ENCODE peak calls at places on chromosome X, in ten cellular contexts. One of them, this sample, is unnamed.

GRCh38 chrX:130825509-130825908 is 77.5 kb downstream of the ENOX2 start:
- DNase-seq in MCF 10A: no peak
- DNase-seq in T-helper 9 cell: no peak
- DNase-seq in stimulated activated effector memory CD8-positive, alpha-beta T cell treated with anti-CD3 and anti-CD28 coated beads, Interleukin-12 subunit alpha, Interleukin-12 subunit beta, amount 100 ng/mL, for 72 hours: no peak
- DNase-seq in NCI-H524: no peak
- DNase-seq in Caki2: no peak
- DNase-seq in fibroblast of lung: no peak
- DNase-seq in posterior vena cava: no peak
- DNase-seq in activated CD4-positive, alpha-beta T cell treated with anti-CD3 and anti-CD28 coated beads, Interleukin-2, amount 50 U/mL, for 1 hour: no peak
- DNase-seq in choroid plexus epithelial cell: no peak
- DNase-seq in this sample: no peak

GRCh38 chrX:352582-353314 is 34.0 kb downstream of the PPP2R3B start:
- DNase-seq in MCF 10A: no peak
- DNase-seq in T-helper 9 cell: no peak
- DNase-seq in stimulated activated effector memory CD8-positive, alpha-beta T cell treated with anti-CD3 and anti-CD28 coated beads, Interleukin-12 subunit alpha, Interleukin-12 subunit beta, amount 100 ng/mL, for 72 hours: no peak
- DNase-seq in NCI-H524: no peak
- DNase-seq in Caki2: no peak
- DNase-seq in fibroblast of lung: no peak
- DNase-seq in posterior vena cava: peak; percentile 71
- DNase-seq in activated CD4-positive, alpha-beta T cell treated with anti-CD3 and anti-CD28 coated beads, Interleukin-2, amount 50 U/mL, for 1 hour: no peak
- DNase-seq in choroid plexus epithelial cell: no peak
- DNase-seq in this sample: no peak

GRCh38 chrX:98795636-98796035 is 1614.4 kb downstream of the PCDH19 start:
- DNase-seq in MCF 10A: peak; percentile 87
- DNase-seq in T-helper 9 cell: no peak
- DNase-seq in stimulated activated effector memory CD8-positive, alpha-beta T cell treated with anti-CD3 and anti-CD28 coated beads, Interleukin-12 subunit alpha, Interleukin-12 subunit beta, amount 100 ng/mL, for 72 hours: no peak
- DNase-seq in NCI-H524: no peak
- DNase-seq in Caki2: no peak
- DNase-seq in fibroblast of lung: peak; percentile 35
- DNase-seq in posterior vena cava: no peak
- DNase-seq in activated CD4-positive, alpha-beta T cell treated with anti-CD3 and anti-CD28 coated beads, Interleukin-2, amount 50 U/mL, for 1 hour: no peak
- DNase-seq in choroid plexus epithelial cell: peak; percentile 0
- DNase-seq in this sample: no peak

GRCh38 chrX:111102636-111103035 is 6.6 kb downstream of the PAK3 start:
- DNase-seq in MCF 10A: no peak
- DNase-seq in T-helper 9 cell: no peak
- DNase-seq in stimulated activated effector memory CD8-positive, alpha-beta T cell treated with anti-CD3 and anti-CD28 coated beads, Interleukin-12 subunit alpha, Interleukin-12 subunit beta, amount 100 ng/mL, for 72 hours: no peak
- DNase-seq in NCI-H524: no peak
- DNase-seq in Caki2: no peak
- DNase-seq in fibroblast of lung: no peak
- DNase-seq in posterior vena cava: no peak
- DNase-seq in activated CD4-positive, alpha-beta T cell treated with anti-CD3 and anti-CD28 coated beads, Interleukin-2, amount 50 U/mL, for 1 hour: no peak
- DNase-seq in choroid plexus epithelial cell: no peak
- DNase-seq in this sample: no peak

GRCh38 chrX:38878674-38879375 is 77.6 kb downstream of the MID1IP1 start:
- DNase-seq in MCF 10A: no peak
- DNase-seq in T-helper 9 cell: no peak
- DNase-seq in stimulated activated effector memory CD8-positive, alpha-beta T cell treated with anti-CD3 and anti-CD28 coated beads, Interleukin-12 subunit alpha, Interleukin-12 subunit beta, amount 100 ng/mL, for 72 hours: no peak
- DNase-seq in NCI-H524: peak; percentile 5
- DNase-seq in Caki2: no peak
- DNase-seq in fibroblast of lung: no peak
- DNase-seq in posterior vena cava: no peak
- DNase-seq in activated CD4-positive, alpha-beta T cell treated with anti-CD3 and anti-CD28 coated beads, Interleukin-2, amount 50 U/mL, for 1 hour: no peak
- DNase-seq in choroid plexus epithelial cell: no peak
- DNase-seq in this sample: no peak

GRCh38 chrX:47831788-47832187 is 4.9 kb upstream of the ZNF81 start:
- DNase-seq in MCF 10A: peak; percentile 66
- DNase-seq in T-helper 9 cell: peak; percentile 30
- DNase-seq in stimulated activated effector memory CD8-positive, alpha-beta T cell treated with anti-CD3 and anti-CD28 coated beads, Interleukin-12 subunit alpha, Interleukin-12 subunit beta, amount 100 ng/mL, for 72 hours: peak; percentile 57
- DNase-seq in NCI-H524: peak; percentile 52
- DNase-seq in Caki2: peak; percentile 27
- DNase-seq in fibroblast of lung: peak; percentile 12
- DNase-seq in posterior vena cava: no peak
- DNase-seq in activated CD4-positive, alpha-beta T cell treated with anti-CD3 and anti-CD28 coated beads, Interleukin-2, amount 50 U/mL, for 1 hour: peak; percentile 48
- DNase-seq in choroid plexus epithelial cell: peak; percentile 41
- DNase-seq in this sample: peak; percentile 36

GRCh38 chrX:138191998-138192397 is 519.5 kb downstream of the FGF13 start:
- DNase-seq in MCF 10A: peak; percentile 43
- DNase-seq in T-helper 9 cell: no peak
- DNase-seq in stimulated activated effector memory CD8-positive, alpha-beta T cell treated with anti-CD3 and anti-CD28 coated beads, Interleukin-12 subunit alpha, Interleukin-12 subunit beta, amount 100 ng/mL, for 72 hours: no peak
- DNase-seq in NCI-H524: peak; percentile 23
- DNase-seq in Caki2: no peak
- DNase-seq in fibroblast of lung: peak; percentile 22
- DNase-seq in posterior vena cava: no peak
- DNase-seq in activated CD4-positive, alpha-beta T cell treated with anti-CD3 and anti-CD28 coated beads, Interleukin-2, amount 50 U/mL, for 1 hour: no peak
- DNase-seq in choroid plexus epithelial cell: peak; percentile 17
- DNase-seq in this sample: peak; percentile 13

GRCh38 chrX:72340572-72340971 is 34.9 kb upstream of the CITED1 start:
- DNase-seq in MCF 10A: no peak
- DNase-seq in T-helper 9 cell: no peak
- DNase-seq in stimulated activated effector memory CD8-positive, alpha-beta T cell treated with anti-CD3 and anti-CD28 coated beads, Interleukin-12 subunit alpha, Interleukin-12 subunit beta, amount 100 ng/mL, for 72 hours: no peak
- DNase-seq in NCI-H524: no peak
- DNase-seq in Caki2: no peak
- DNase-seq in fibroblast of lung: no peak
- DNase-seq in posterior vena cava: no peak
- DNase-seq in activated CD4-positive, alpha-beta T cell treated with anti-CD3 and anti-CD28 coated beads, Interleukin-2, amount 50 U/mL, for 1 hour: no peak
- DNase-seq in choroid plexus epithelial cell: no peak
- DNase-seq in this sample: no peak

GRCh38 chrX:56788229-56788628 is 59.2 kb downstream of the NBDY start:
- DNase-seq in MCF 10A: no peak
- DNase-seq in T-helper 9 cell: no peak
- DNase-seq in stimulated activated effector memory CD8-positive, alpha-beta T cell treated with anti-CD3 and anti-CD28 coated beads, Interleukin-12 subunit alpha, Interleukin-12 subunit beta, amount 100 ng/mL, for 72 hours: no peak
- DNase-seq in NCI-H524: no peak
- DNase-seq in Caki2: no peak
- DNase-seq in fibroblast of lung: no peak
- DNase-seq in posterior vena cava: no peak
- DNase-seq in activated CD4-positive, alpha-beta T cell treated with anti-CD3 and anti-CD28 coated beads, Interleukin-2, amount 50 U/mL, for 1 hour: no peak
- DNase-seq in choroid plexus epithelial cell: no peak
- DNase-seq in this sample: peak; percentile 80

GRCh38 chrX:153608376-153608775 is 9.4 kb upstream of the CCNQ start:
- DNase-seq in MCF 10A: no peak
- DNase-seq in T-helper 9 cell: no peak
- DNase-seq in stimulated activated effector memory CD8-positive, alpha-beta T cell treated with anti-CD3 and anti-CD28 coated beads, Interleukin-12 subunit alpha, Interleukin-12 subunit beta, amount 100 ng/mL, for 72 hours: no peak
- DNase-seq in NCI-H524: no peak
- DNase-seq in Caki2: no peak
- DNase-seq in fibroblast of lung: no peak
- DNase-seq in posterior vena cava: no peak
- DNase-seq in activated CD4-positive, alpha-beta T cell treated with anti-CD3 and anti-CD28 coated beads, Interleukin-2, amount 50 U/mL, for 1 hour: no peak
- DNase-seq in choroid plexus epithelial cell: no peak
- DNase-seq in this sample: no peak

GRCh38 chrX:35439692-35440091 is 358.4 kb upstream of the MAGEB16 start:
- DNase-seq in MCF 10A: peak; percentile 1
- DNase-seq in T-helper 9 cell: no peak
- DNase-seq in stimulated activated effector memory CD8-positive, alpha-beta T cell treated with anti-CD3 and anti-CD28 coated beads, Interleukin-12 subunit alpha, Interleukin-12 subunit beta, amount 100 ng/mL, for 72 hours: no peak
- DNase-seq in NCI-H524: no peak
- DNase-seq in Caki2: peak; percentile 56
- DNase-seq in fibroblast of lung: no peak
- DNase-seq in posterior vena cava: no peak
- DNase-seq in activated CD4-positive, alpha-beta T cell treated with anti-CD3 and anti-CD28 coated beads, Interleukin-2, amount 50 U/mL, for 1 hour: no peak
- DNase-seq in choroid plexus epithelial cell: no peak
- DNase-seq in this sample: no peak

GRCh38 chrX:68332156-68332823 is 101.0 kb downstream of the OPHN1 start:
- DNase-seq in MCF 10A: no peak
- DNase-seq in T-helper 9 cell: no peak
- DNase-seq in stimulated activated effector memory CD8-positive, alpha-beta T cell treated with anti-CD3 and anti-CD28 coated beads, Interleukin-12 subunit alpha, Interleukin-12 subunit beta, amount 100 ng/mL, for 72 hours: no peak
- DNase-seq in NCI-H524: no peak
- DNase-seq in Caki2: no peak
- DNase-seq in fibroblast of lung: peak; percentile 35
- DNase-seq in posterior vena cava: no peak
- DNase-seq in activated CD4-positive, alpha-beta T cell treated with anti-CD3 and anti-CD28 coated beads, Interleukin-2, amount 50 U/mL, for 1 hour: no peak
- DNase-seq in choroid plexus epithelial cell: no peak
- DNase-seq in this sample: peak; percentile 79

GRCh38 chrX:155068165-155068564 is 2.8 kb downstream of the CMC4 start:
- DNase-seq in MCF 10A: peak; percentile 67
- DNase-seq in T-helper 9 cell: no peak
- DNase-seq in stimulated activated effector memory CD8-positive, alpha-beta T cell treated with anti-CD3 and anti-CD28 coated beads, Interleukin-12 subunit alpha, Interleukin-12 subunit beta, amount 100 ng/mL, for 72 hours: no peak
- DNase-seq in NCI-H524: no peak
- DNase-seq in Caki2: peak; percentile 51
- DNase-seq in fibroblast of lung: peak; percentile 63
- DNase-seq in posterior vena cava: no peak
- DNase-seq in activated CD4-positive, alpha-beta T cell treated with anti-CD3 and anti-CD28 coated beads, Interleukin-2, amount 50 U/mL, for 1 hour: no peak
- DNase-seq in choroid plexus epithelial cell: peak; percentile 63
- DNase-seq in this sample: peak; percentile 38

GRCh38 chrX:13888284-13888683 is 71.4 kb upstream of the GPM6B start:
- DNase-seq in MCF 10A: no peak
- DNase-seq in T-helper 9 cell: no peak
- DNase-seq in stimulated activated effector memory CD8-positive, alpha-beta T cell treated with anti-CD3 and anti-CD28 coated beads, Interleukin-12 subunit alpha, Interleukin-12 subunit beta, amount 100 ng/mL, for 72 hours: no peak
- DNase-seq in NCI-H524: no peak
- DNase-seq in Caki2: no peak
- DNase-seq in fibroblast of lung: no peak
- DNase-seq in posterior vena cava: no peak
- DNase-seq in activated CD4-positive, alpha-beta T cell treated with anti-CD3 and anti-CD28 coated beads, Interleukin-2, amount 50 U/mL, for 1 hour: no peak
- DNase-seq in choroid plexus epithelial cell: no peak
- DNase-seq in this sample: no peak

GRCh38 chrX:153771686-153772607 is 7.9 kb downstream of the PLXNB3 start:
- DNase-seq in MCF 10A: no peak
- DNase-seq in T-helper 9 cell: no peak
- DNase-seq in stimulated activated effector memory CD8-positive, alpha-beta T cell treated with anti-CD3 and anti-CD28 coated beads, Interleukin-12 subunit alpha, Interleukin-12 subunit beta, amount 100 ng/mL, for 72 hours: no peak
- DNase-seq in NCI-H524: no peak
- DNase-seq in Caki2: no peak
- DNase-seq in fibroblast of lung: no peak
- DNase-seq in posterior vena cava: peak; percentile 78
- DNase-seq in activated CD4-positive, alpha-beta T cell treated with anti-CD3 and anti-CD28 coated beads, Interleukin-2, amount 50 U/mL, for 1 hour: no peak
- DNase-seq in choroid plexus epithelial cell: no peak
- DNase-seq in this sample: no peak

GRCh38 chrX:67724359-67725110 is 180.7 kb downstream of the AR start:
- DNase-seq in MCF 10A: no peak
- DNase-seq in T-helper 9 cell: no peak
- DNase-seq in stimulated activated effector memory CD8-positive, alpha-beta T cell treated with anti-CD3 and anti-CD28 coated beads, Interleukin-12 subunit alpha, Interleukin-12 subunit beta, amount 100 ng/mL, for 72 hours: no peak
- DNase-seq in NCI-H524: no peak
- DNase-seq in Caki2: no peak
- DNase-seq in fibroblast of lung: peak; percentile 10
- DNase-seq in posterior vena cava: no peak
- DNase-seq in activated CD4-positive, alpha-beta T cell treated with anti-CD3 and anti-CD28 coated beads, Interleukin-2, amount 50 U/mL, for 1 hour: no peak
- DNase-seq in choroid plexus epithelial cell: peak; percentile 27
- DNase-seq in this sample: peak; percentile 27

GRCh38 chrX:133670394-133670793 is 255.1 kb upstream of the GPC4 start:
- DNase-seq in MCF 10A: peak; percentile 57
- DNase-seq in T-helper 9 cell: no peak
- DNase-seq in stimulated activated effector memory CD8-positive, alpha-beta T cell treated with anti-CD3 and anti-CD28 coated beads, Interleukin-12 subunit alpha, Interleukin-12 subunit beta, amount 100 ng/mL, for 72 hours: no peak
- DNase-seq in NCI-H524: peak; percentile 52
- DNase-seq in Caki2: peak; percentile 19
- DNase-seq in fibroblast of lung: peak; percentile 25
- DNase-seq in posterior vena cava: no peak
- DNase-seq in activated CD4-positive, alpha-beta T cell treated with anti-CD3 and anti-CD28 coated beads, Interleukin-2, amount 50 U/mL, for 1 hour: no peak
- DNase-seq in choroid plexus epithelial cell: peak; percentile 59
- DNase-seq in this sample: peak; percentile 71

GRCh38 chrX:10104958-10105658 is 51.7 kb upstream of the CLCN4 start:
- DNase-seq in MCF 10A: no peak
- DNase-seq in T-helper 9 cell: no peak
- DNase-seq in stimulated activated effector memory CD8-positive, alpha-beta T cell treated with anti-CD3 and anti-CD28 coated beads, Interleukin-12 subunit alpha, Interleukin-12 subunit beta, amount 100 ng/mL, for 72 hours: no peak
- DNase-seq in NCI-H524: no peak
- DNase-seq in Caki2: no peak
- DNase-seq in fibroblast of lung: no peak
- DNase-seq in posterior vena cava: no peak
- DNase-seq in activated CD4-positive, alpha-beta T cell treated with anti-CD3 and anti-CD28 coated beads, Interleukin-2, amount 50 U/mL, for 1 hour: no peak
- DNase-seq in choroid plexus epithelial cell: no peak
- DNase-seq in this sample: peak; percentile 44

GRCh38 chrX:43564953-43565352 is 91.1 kb upstream of the MAOA start:
- DNase-seq in MCF 10A: no peak
- DNase-seq in T-helper 9 cell: no peak
- DNase-seq in stimulated activated effector memory CD8-positive, alpha-beta T cell treated with anti-CD3 and anti-CD28 coated beads, Interleukin-12 subunit alpha, Interleukin-12 subunit beta, amount 100 ng/mL, for 72 hours: no peak
- DNase-seq in NCI-H524: no peak
- DNase-seq in Caki2: peak; percentile 32
- DNase-seq in fibroblast of lung: no peak
- DNase-seq in posterior vena cava: no peak
- DNase-seq in activated CD4-positive, alpha-beta T cell treated with anti-CD3 and anti-CD28 coated beads, Interleukin-2, amount 50 U/mL, for 1 hour: no peak
- DNase-seq in choroid plexus epithelial cell: peak; percentile 28
- DNase-seq in this sample: no peak

GRCh38 chrX:15789979-15790765 is at the start of gene ZRSR2:
- DNase-seq in MCF 10A: peak; percentile 84
- DNase-seq in T-helper 9 cell: peak; percentile 87
- DNase-seq in stimulated activated effector memory CD8-positive, alpha-beta T cell treated with anti-CD3 and anti-CD28 coated beads, Interleukin-12 subunit alpha, Interleukin-12 subunit beta, amount 100 ng/mL, for 72 hours: peak; percentile 89
- DNase-seq in NCI-H524: peak; percentile 81
- DNase-seq in Caki2: peak; percentile 76
- DNase-seq in fibroblast of lung: peak; percentile 86
- DNase-seq in posterior vena cava: peak; percentile 95
- DNase-seq in activated CD4-positive, alpha-beta T cell treated with anti-CD3 and anti-CD28 coated beads, Interleukin-2, amount 50 U/mL, for 1 hour: peak; percentile 80
- DNase-seq in choroid plexus epithelial cell: peak; percentile 75
- DNase-seq in this sample: peak; percentile 71

This sample was measured in fibroblast of the aortic adventitia.